ENCODE peak calls at places on chromosomes 16 and 17, in eight cellular contexts. One of them, this sample, is unnamed.

GRCh38 chr16:89700649-89701424 is 668 bp downstream of the SPATA2L start:
- DNase-seq in HepG2: peak; percentile 60
- DNase-seq in transverse colon: peak; percentile 77
- DNase-seq in K562: peak; percentile 82
- DNase-seq in HCT116: no peak
- DNase-seq in GM12892: no peak
- DNase-seq in breast epithelium: peak; percentile 72
- DNase-seq in stomach: peak; percentile 76
- DNase-seq in this sample: no peak

GRCh38 chr16:50839356-50839755 is 97.5 kb downstream of the CYLD start:
- DNase-seq in HepG2: no peak
- DNase-seq in transverse colon: no peak
- DNase-seq in GM12892: no peak
- DNase-seq in breast epithelium: no peak
- DNase-seq in K562: no peak
- DNase-seq in HCT116: no peak
- DNase-seq in stomach: no peak
- DNase-seq in this sample: no peak

GRCh38 chr17:70017112-70017511 is 57.9 kb upstream of the KCNJ16 start:
- DNase-seq in transverse colon: no peak
- DNase-seq in HCT116: no peak
- DNase-seq in K562: no peak
- DNase-seq in HepG2: no peak
- DNase-seq in breast epithelium: no peak
- DNase-seq in stomach: no peak
- DNase-seq in GM12892: no peak
- DNase-seq in this sample: no peak

GRCh38 chr17:27207073-27207511 is 86.8 kb upstream of the WSB1 start:
- DNase-seq in K562: no peak
- DNase-seq in breast epithelium: no peak
- DNase-seq in stomach: no peak
- DNase-seq in HCT116: peak; percentile 22
- DNase-seq in transverse colon: no peak
- DNase-seq in HepG2: no peak
- DNase-seq in GM12892: no peak
- DNase-seq in this sample: no peak

GRCh38 chr17:69540356-69540755 is 125.9 kb downstream of the MAP2K6 start:
- DNase-seq in breast epithelium: no peak
- DNase-seq in HCT116: no peak
- DNase-seq in transverse colon: no peak
- DNase-seq in HepG2: no peak
- DNase-seq in GM12892: no peak
- DNase-seq in K562: no peak
- DNase-seq in stomach: no peak
- DNase-seq in this sample: no peak

GRCh38 chr16:57656342-57656955 is 11.7 kb upstream of the ADGRG3 start:
- DNase-seq in GM12892: no peak
- DNase-seq in breast epithelium: no peak
- DNase-seq in K562: no peak
- DNase-seq in HepG2: no peak
- DNase-seq in transverse colon: no peak
- DNase-seq in HCT116: no peak
- DNase-seq in stomach: no peak
- DNase-seq in this sample: no peak

GRCh38 chr16:27745348-27745747 is 195.4 kb downstream of the KATNIP start:
- DNase-seq in K562: no peak
- DNase-seq in GM12892: no peak
- DNase-seq in transverse colon: no peak
- DNase-seq in stomach: no peak
- DNase-seq in HCT116: no peak
- DNase-seq in breast epithelium: no peak
- DNase-seq in HepG2: peak; percentile 10
- DNase-seq in this sample: no peak

GRCh38 chr17:70938311-70938710 is 769.0 kb downstream of the KCNJ2 start:
- DNase-seq in transverse colon: no peak
- DNase-seq in stomach: no peak
- DNase-seq in HCT116: no peak
- DNase-seq in HepG2: no peak
- DNase-seq in GM12892: no peak
- DNase-seq in breast epithelium: no peak
- DNase-seq in K562: no peak
- DNase-seq in this sample: no peak

GRCh38 chr17:1693339-1693738 is 8.7 kb upstream of the PRPF8 start:
- DNase-seq in GM12892: no peak
- DNase-seq in breast epithelium: no peak
- DNase-seq in K562: no peak
- DNase-seq in transverse colon: no peak
- DNase-seq in stomach: no peak
- DNase-seq in HepG2: no peak
- DNase-seq in HCT116: no peak
- DNase-seq in this sample: no peak

GRCh38 chr16:73196670-73197069 is 148.7 kb upstream of the ZFHX3 start:
- DNase-seq in GM12892: no peak
- DNase-seq in breast epithelium: peak; percentile 62
- DNase-seq in stomach: peak; percentile 80
- DNase-seq in transverse colon: peak; percentile 75
- DNase-seq in HCT116: peak; percentile 54
- DNase-seq in K562: peak; percentile 59
- DNase-seq in HepG2: peak; percentile 70
- DNase-seq in this sample: peak; percentile 36

GRCh38 chr16:81832801-81833547 is 53.9 kb downstream of the PLCG2 start:
- DNase-seq in breast epithelium: no peak
- DNase-seq in HCT116: no peak
- DNase-seq in stomach: no peak
- DNase-seq in GM12892: no peak
- DNase-seq in HepG2: no peak
- DNase-seq in transverse colon: no peak
- DNase-seq in K562: no peak
- DNase-seq in this sample: no peak

GRCh38 chr16:354971-355441 is 2.5 kb upstream of the AXIN1 start:
- DNase-seq in HCT116: no peak
- DNase-seq in stomach: no peak
- DNase-seq in GM12892: no peak
- DNase-seq in transverse colon: no peak
- DNase-seq in K562: no peak
- DNase-seq in HepG2: no peak
- DNase-seq in breast epithelium: no peak
- DNase-seq in this sample: no peak

GRCh38 chr16:15707332-15707731 is 57.3 kb downstream of the NDE1 start:
- DNase-seq in HepG2: no peak
- DNase-seq in HCT116: no peak
- DNase-seq in transverse colon: no peak
- DNase-seq in GM12892: no peak
- DNase-seq in K562: no peak
- DNase-seq in stomach: no peak
- DNase-seq in breast epithelium: no peak
- DNase-seq in this sample: no peak

GRCh38 chr17:29862127-29862526 is 67.9 kb downstream of the SSH2 start:
- DNase-seq in breast epithelium: no peak
- DNase-seq in K562: no peak
- DNase-seq in stomach: no peak
- DNase-seq in HepG2: no peak
- DNase-seq in GM12892: no peak
- DNase-seq in HCT116: no peak
- DNase-seq in transverse colon: no peak
- DNase-seq in this sample: no peak

GRCh38 chr17:59434429-59434828 is 103.0 kb downstream of the YPEL2 start:
- DNase-seq in transverse colon: no peak
- DNase-seq in HepG2: no peak
- DNase-seq in K562: no peak
- DNase-seq in GM12892: no peak
- DNase-seq in breast epithelium: no peak
- DNase-seq in HCT116: no peak
- DNase-seq in stomach: no peak
- DNase-seq in this sample: no peak

GRCh38 chr17:82096709-82097186 is 1.3 kb downstream of the FASN start:
- DNase-seq in GM12892: no peak
- DNase-seq in K562: no peak
- DNase-seq in HCT116: no peak
- DNase-seq in HepG2: no peak
- DNase-seq in stomach: no peak
- DNase-seq in breast epithelium: no peak
- DNase-seq in transverse colon: no peak
- DNase-seq in this sample: no peak

GRCh38 chr17:34623856-34624766 is 44.7 kb downstream of the TMEM132E start:
- DNase-seq in HCT116: no peak
- DNase-seq in stomach: no peak
- DNase-seq in K562: no peak
- DNase-seq in breast epithelium: no peak
- DNase-seq in GM12892: no peak
- DNase-seq in HepG2: peak; percentile 4
- DNase-seq in transverse colon: no peak
- DNase-seq in this sample: no peak

GRCh38 chr17:39629894-39630293 is 3.1 kb downstream of the PPP1R1B start:
- DNase-seq in stomach: no peak
- DNase-seq in K562: no peak
- DNase-seq in HCT116: no peak
- DNase-seq in breast epithelium: no peak
- DNase-seq in HepG2: peak; percentile 58
- DNase-seq in GM12892: no peak
- DNase-seq in transverse colon: peak; percentile 22
- DNase-seq in this sample: no peak

GRCh38 chr16:9955677-9956076 is 226.6 kb downstream of the GRIN2A start:
- DNase-seq in HCT116: no peak
- DNase-seq in transverse colon: no peak
- DNase-seq in GM12892: no peak
- DNase-seq in stomach: no peak
- DNase-seq in K562: no peak
- DNase-seq in breast epithelium: no peak
- DNase-seq in HepG2: no peak
- DNase-seq in this sample: no peak

GRCh38 chr17:14303343-14304221 is 2.7 kb downstream of the HS3ST3B1 start:
- DNase-seq in GM12892: no peak
- DNase-seq in HCT116: no peak
- DNase-seq in transverse colon: no peak
- DNase-seq in stomach: no peak
- DNase-seq in K562: peak; percentile 18
- DNase-seq in breast epithelium: no peak
- DNase-seq in HepG2: no peak
- DNase-seq in this sample: no peak

GRCh38 chr17:3794890-3795757 is 5.9 kb downstream of the ITGAE start:
- DNase-seq in transverse colon: no peak
- DNase-seq in HepG2: peak; percentile 78
- DNase-seq in K562: no peak
- DNase-seq in stomach: no peak
- DNase-seq in GM12892: no peak
- DNase-seq in breast epithelium: no peak
- DNase-seq in HCT116: no peak
- DNase-seq in this sample: no peak

GRCh38 chr17:32275060-32276042 is 9.7 kb downstream of the RHBDL3 start:
- DNase-seq in transverse colon: no peak
- DNase-seq in HCT116: peak; percentile 23
- DNase-seq in GM12892: no peak
- DNase-seq in breast epithelium: no peak
- DNase-seq in K562: peak; percentile 89
- DNase-seq in stomach: no peak
- DNase-seq in HepG2: no peak
- DNase-seq in this sample: no peak

GRCh38 chr16:19883296-19883951 is 1.2 kb downstream of the GPRC5B start:
- DNase-seq in stomach: peak; percentile 48
- DNase-seq in K562: peak; percentile 51
- DNase-seq in GM12892: no peak
- DNase-seq in transverse colon: peak; percentile 10
- DNase-seq in HepG2: no peak
- DNase-seq in HCT116: no peak
- DNase-seq in breast epithelium: no peak
- DNase-seq in this sample: no peak
- TF ChIP-seq POLR2AphosphoS5 in stomach: no peak
- TF ChIP-seq POLR2AphosphoS5 in K562: no peak
- TF ChIP-seq POLR2AphosphoS5 in GM12892: no peak
- TF ChIP-seq POLR2AphosphoS5 in transverse colon: no peak
- TF ChIP-seq POLR2AphosphoS5 in HepG2: no peak
- TF ChIP-seq POLR2AphosphoS5 in HCT116: no peak
- TF ChIP-seq POLR2AphosphoS5 in breast epithelium: no peak
- TF ChIP-seq POLR2AphosphoS5 in this sample: no peak

GRCh38 chr17:45414997-45415881 is 17.4 kb downstream of the ARHGAP27 start:
- DNase-seq in HCT116: no peak
- DNase-seq in transverse colon: peak; percentile 59
- DNase-seq in HepG2: no peak
- DNase-seq in GM12892: no peak
- DNase-seq in breast epithelium: no peak
- DNase-seq in K562: no peak
- DNase-seq in stomach: no peak
- DNase-seq in this sample: no peak
- TF ChIP-seq POLR2A in HCT116: no peak
- TF ChIP-seq POLR2A in transverse colon: peak; percentile 56
- TF ChIP-seq POLR2A in HepG2: no peak
- TF ChIP-seq POLR2A in GM12892: no peak
- TF ChIP-seq POLR2A in breast epithelium: no peak
- TF ChIP-seq POLR2A in K562: no peak
- TF ChIP-seq POLR2A in stomach: no peak
- TF ChIP-seq POLR2A in this sample: no peak

DNA sequence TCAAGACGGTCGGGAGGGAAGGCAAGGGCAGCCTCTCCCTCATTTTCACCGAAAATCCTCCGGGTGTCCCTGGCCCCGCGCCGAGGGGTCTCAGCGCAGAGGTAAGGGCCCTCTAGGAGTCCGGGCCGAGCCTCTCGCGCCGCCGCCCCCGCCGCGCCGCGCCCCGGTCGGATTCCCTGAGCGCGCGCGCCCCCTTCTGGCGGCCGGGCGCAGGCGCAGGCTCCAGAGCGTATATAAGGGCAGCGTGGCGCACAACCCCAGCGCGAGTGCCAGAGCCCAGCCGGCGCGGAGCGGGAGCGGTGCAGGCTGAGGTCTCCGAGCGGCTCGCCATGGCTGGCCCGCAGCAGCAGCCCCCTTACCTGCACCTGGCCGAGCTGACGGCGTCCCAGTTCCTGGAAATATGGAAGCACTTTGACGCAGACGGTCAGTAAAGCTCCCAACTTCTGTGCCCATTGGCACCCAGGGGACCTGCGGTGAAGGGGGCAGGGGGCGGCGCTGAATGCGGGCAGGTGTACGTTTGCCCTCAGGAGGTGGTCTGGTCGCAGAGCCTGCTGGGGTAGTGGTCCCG is at the start of gene CALB2:
- DNase-seq in breast epithelium: peak; percentile 67
- DNase-seq in HepG2: peak; percentile 43
- DNase-seq in transverse colon: peak; percentile 64
- DNase-seq in GM12892: peak; percentile 86
- DNase-seq in HCT116: no peak
- DNase-seq in K562: peak; percentile 76
- DNase-seq in stomach: peak; percentile 79
- DNase-seq in this sample: peak; percentile 84
- TF ChIP-seq POLR2AphosphoS5 in breast epithelium: no peak
- TF ChIP-seq POLR2AphosphoS5 in HepG2: no peak
- TF ChIP-seq POLR2AphosphoS5 in transverse colon: no peak
- TF ChIP-seq POLR2AphosphoS5 in GM12892: no peak
- TF ChIP-seq POLR2AphosphoS5 in HCT116: peak; percentile 56
- TF ChIP-seq POLR2AphosphoS5 in K562: no peak
- TF ChIP-seq POLR2AphosphoS5 in stomach: no peak
- TF ChIP-seq POLR2AphosphoS5 in this sample: no peak

DNA sequence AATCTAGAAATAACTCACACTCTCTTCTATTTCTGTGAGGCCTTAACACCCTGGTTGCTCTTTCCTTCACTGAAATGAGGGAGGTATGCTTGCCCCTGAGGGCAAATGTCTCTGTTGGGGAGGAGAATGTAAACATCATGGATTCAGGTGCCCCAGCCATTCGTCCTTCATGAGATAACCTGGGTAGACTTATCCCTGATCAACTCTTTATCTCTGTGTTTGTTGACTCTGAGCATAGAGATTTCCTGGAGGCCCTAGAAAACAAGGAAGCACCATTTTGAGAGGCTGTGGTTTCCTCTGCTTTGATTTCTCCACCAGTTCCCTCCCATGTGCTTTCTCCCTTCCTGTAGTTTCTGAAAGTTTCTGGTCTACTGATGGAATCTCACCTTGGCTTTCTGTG is 77.3 kb downstream of the PHKB start:
- DNase-seq in HCT116: no peak
- DNase-seq in breast epithelium: no peak
- DNase-seq in GM12892: no peak
- DNase-seq in HepG2: peak; percentile 92
- DNase-seq in K562: no peak
- DNase-seq in transverse colon: no peak
- DNase-seq in stomach: no peak
- DNase-seq in this sample: no peak
- TF ChIP-seq POLR2A in HCT116: no peak
- TF ChIP-seq POLR2A in breast epithelium: no peak
- TF ChIP-seq POLR2A in GM12892: no peak
- TF ChIP-seq POLR2A in HepG2: no peak
- TF ChIP-seq POLR2A in K562: no peak
- TF ChIP-seq POLR2A in transverse colon: no peak
- TF ChIP-seq POLR2A in stomach: no peak
- TF ChIP-seq POLR2A in this sample: no peak

This sample was measured in GM12891.